ENCODE peak calls at places on chromosomes 6 and 20, in four cellular contexts. Z is left colon; F is stimulated activated CD4-positive, alpha-beta T cell treated with anti-CD3 and anti-CD28 coated beads, Interleukin-2, amount 100 ng/mL, for 48 hours; D is activated effector memory CD4-positive, alpha-beta T cell treated with Interleukin-2 at 50 U/mL for 16 hours. X is an unnamed sample.

GRCh38 chr20:50191065-50191565 is 485 bp downstream of the CEBPB start:
- DNase-seq in F (peak; percentile 60), D (peak; percentile 59), Z (peak; percentile 66), X (no peak)

GRCh38 chr20:10876558-10876957 is 202.8 kb upstream of the JAG1 start:
- DNase-seq in F (no peak), Z (no peak), D (no peak), X (no peak)

GRCh38 chr6:161033667-161034066 is 42.1 kb downstream of the MAP3K4 start:
- DNase-seq in Z (no peak), D (no peak), F (no peak), X (no peak)

GRCh38 chr6:81727876-81728517 is 24.5 kb downstream of the TENT5A start:
- DNase-seq in Z (no peak), D (no peak), F (no peak), X (no peak)

GRCh38 chr6:110329729-110330436 is 28.3 kb downstream of the METTL24 start:
- DNase-seq in F (no peak), D (no peak), Z (no peak), X (no peak)

GRCh38 chr6:157497579-157497978 is 116.6 kb downstream of the ZDHHC14 start:
- DNase-seq in F (no peak), Z (no peak), D (no peak), X (no peak)

GRCh38 chr20:7924692-7925091 is 15.6 kb downstream of the HAO1 start:
- DNase-seq in Z (no peak), D (no peak), F (no peak), X (no peak)

GRCh38 chr6:4615891-4616290 is 160.3 kb upstream of the CDYL start:
- DNase-seq in D (no peak), F (no peak), Z (no peak), X (no peak)

GRCh38 chr20:18718129-18718528 is 95.5 kb upstream of the SCP2D1 start:
- DNase-seq in F (no peak), D (no peak), Z (no peak), X (no peak)

GRCh38 chr6:38092462-38092861 is 272.9 kb downstream of the ZFAND3 start:
- DNase-seq in F (no peak), D (no peak), Z (no peak), X (no peak)

GRCh38 chr20:4153661-4154238 is 138.4 kb upstream of the RNF24 start:
- DNase-seq in F (no peak), D (no peak), Z (no peak), X (no peak)

GRCh38 chr20:63126876-63127699 is 88.8 kb downstream of the YTHDF1 start:
- DNase-seq in Z (peak; percentile 5), F (no peak), D (no peak), X (no peak)

GRCh38 chr20:33531047-33531877 is 41.4 kb downstream of the CBFA2T2 start:
- DNase-seq in D (no peak), Z (no peak), F (no peak), X (no peak)

GRCh38 chr6:43973351-43973750 is 153.9 kb downstream of the MRPL14 start:
- DNase-seq in F (no peak), Z (no peak), D (no peak), X (no peak)

GRCh38 chr20:54167909-54168872 is 5.6 kb downstream of the CYP24A1 start:
- DNase-seq in Z (no peak), F (no peak), D (no peak), X (no peak)

GRCh38 chr6:30154709-30155521 is 6.1 kb downstream of the TRIM10 start:
- DNase-seq in Z (peak; percentile 66), D (no peak), F (no peak), X (no peak)

X was measured in CMK.